ENCODE peak calls at places on chromosomes 4 and X, in five cellular contexts. M is neural crest cell, I is GM12865, Z is foreskin fibroblast, B is A549. L is an unnamed sample.
A peak's percentile ranks its signal among the peaks of the same experiment; 100 is the strongest.

GRCh38 chrX:110087485-110088356 is 84.8 kb downstream of the TMEM164 start:
- DNase-seq in I (no peak), Z (peak; percentile 93), B (peak; percentile 71), M (no peak), L (no peak)

GRCh38 chrX:76454456-76454927 is 27.0 kb downstream of the MAGEE1 start:
- DNase-seq in B (no peak), I (peak; percentile 26), M (no peak), Z (no peak), L (no peak)

GRCh38 chrX:25523574-25523973 is 507.8 kb upstream of the ARX start:
- DNase-seq in B (peak; percentile 10), Z (no peak), I (peak; percentile 13), M (peak; percentile 15), L (no peak)

GRCh38 chr4:154503598-154503997 is 12.0 kb upstream of the DCHS2 start:
- DNase-seq in Z (no peak), M (no peak), I (no peak), B (peak; percentile 14), L (no peak)

GRCh38 chr4:33924239-33924638 is 2320.1 kb downstream of the ARAP2 start:
- DNase-seq in M (no peak), Z (peak; percentile 64), B (no peak), I (no peak), L (no peak)

GRCh38 chrX:114580336-114580735 is 3.5 kb upstream of the HTR2C start:
- DNase-seq in Z (no peak), M (no peak), B (no peak), I (no peak), L (no peak)

GRCh38 chr4:17082186-17082585 is 183.7 kb upstream of the LDB2 start:
- DNase-seq in M (no peak), B (no peak), I (no peak), Z (no peak), L (no peak)

GRCh38 chrX:117969337-117969736 is 147.3 kb downstream of the KLHL13 start:
- DNase-seq in I (no peak), B (no peak), M (no peak), Z (no peak), L (no peak)

GRCh38 chr4:87589531-87589930 is 18.8 kb upstream of the DSPP start:
- DNase-seq in M (no peak), I (no peak), Z (peak; percentile 78), B (no peak), L (no peak)

GRCh38 chr4:33625762-33626161 is 2618.6 kb downstream of the ARAP2 start:
- DNase-seq in Z (no peak), M (no peak), I (no peak), B (no peak), L (no peak)

GRCh38 chr4:19455850-19456602 is 795.7 kb upstream of the SLIT2 start:
- DNase-seq in Z (no peak), B (no peak), I (no peak), M (no peak), L (no peak)

GRCh38 chrX:150616863-150617198 is 48.4 kb downstream of the MTM1 start:
- DNase-seq in B (no peak), I (no peak), M (no peak), Z (peak; percentile 1), L (no peak)

GRCh38 chrX:44747317-44747716 is 96.5 kb upstream of the DUSP21 start:
- DNase-seq in I (peak; percentile 11), B (no peak), Z (no peak), M (no peak), L (no peak)

GRCh38 chrX:24124227-24124799 is 25.2 kb upstream of the ZFX start:
- DNase-seq in Z (no peak), B (no peak), I (no peak), M (no peak), L (no peak)

GRCh38 chrX:69029696-69030245 is 135.5 kb downstream of the PJA1 start:
- DNase-seq in I (no peak), Z (no peak), B (no peak), M (no peak), L (no peak)

GRCh38 chr4:8010618-8011017 is 71.0 kb upstream of the AFAP1 start:
- DNase-seq in Z (peak; percentile 32), I (no peak), B (no peak), M (peak; percentile 73), L (no peak)

GRCh38 chr4:128660361-128660964 is 149.0 kb upstream of the JADE1 start:
- DNase-seq in Z (peak; percentile 62), I (no peak), M (no peak), B (no peak), L (no peak)

GRCh38 chr4:71711985-71712348 is 71.9 kb downstream of the GC start:
- DNase-seq in I (no peak), Z (no peak), M (no peak), B (no peak), L (no peak)

GRCh38 chr4:89021062-89021461 is 35.9 kb downstream of the FAM13A start:
- DNase-seq in I (no peak), M (no peak), B (no peak), Z (no peak), L (no peak)

GRCh38 chr4:76909711-76910110 is 11.8 kb upstream of the SOWAHB start:
- DNase-seq in B (no peak), Z (no peak), M (no peak), I (no peak), L (no peak)

GRCh38 chr4:53137468-53137867 is 228.4 kb downstream of the SCFD2 start:
- DNase-seq in I (no peak), Z (no peak), B (no peak), M (no peak), L (no peak)

GRCh38 chr4:185219551-185220344 is 10.3 kb downstream of the SNX25 start:
- DNase-seq in M (no peak), B (no peak), Z (peak; percentile 70), I (peak; percentile 62), L (no peak)

GRCh38 chr4:48578132-48578964 is 88.3 kb downstream of the ZAR1 start:
- DNase-seq in Z (peak; percentile 61), I (peak; percentile 70), M (peak; percentile 55), B (peak; percentile 18), L (no peak)

GRCh38 chrX:102154900-102155805 is 624 bp downstream of the BEX5 start:
- DNase-seq in B (no peak), Z (no peak), M (no peak), I (peak; percentile 2), L (no peak)

GRCh38 chrX:109830704-109831206 is 97.7 kb upstream of the ACSL4 start:
- DNase-seq in B (no peak), Z (peak; percentile 43), M (no peak), I (peak; percentile 2), L (no peak)

GRCh38 chrX:43741843-43742573 is 85.9 kb downstream of the MAOA start:
- DNase-seq in B (no peak), Z (peak; percentile 37), M (no peak), I (no peak), L (no peak)

GRCh38 chr4:85823295-85823694 is 348.3 kb downstream of the ARHGAP24 start:
- DNase-seq in I (no peak), B (no peak), Z (no peak), M (no peak), L (no peak)

GRCh38 chr4:629916-630641 is 4.7 kb downstream of the PDE6B start:
- DNase-seq in Z (no peak), B (no peak), I (no peak), M (no peak), L (no peak)

GRCh38 chrX:23819385-23820234 is 36.6 kb downstream of the SAT1 start:
- DNase-seq in B (no peak), M (no peak), Z (no peak), I (no peak), L (no peak)

GRCh38 chrX:138411048-138411447 is 300.5 kb downstream of the FGF13 start:
- DNase-seq in M (no peak), Z (no peak), B (no peak), I (no peak), L (no peak)

GRCh38 chr4:147825451-147826287 is 93.8 kb downstream of the ARHGAP10 start:
- DNase-seq in I (no peak), M (no peak), B (no peak), Z (no peak), L (no peak)

GRCh38 chrX:138026211-138026610 is 460.3 kb downstream of the ZIC3 start:
- DNase-seq in Z (no peak), B (peak; percentile 0), M (no peak), I (peak; percentile 0), L (no peak)

GRCh38 chr4:69075061-69075792 is 21.0 kb upstream of the UGT2B7 start:
- DNase-seq in I (no peak), M (no peak), B (no peak), Z (no peak), L (no peak)

GRCh38 chr4:151276787-151277557 is at the start of gene PRSS48:
- DNase-seq in Z (peak; percentile 27), I (peak; percentile 56), M (peak; percentile 63), B (peak; percentile 34), L (no peak)

GRCh38 chr4:84499065-84499982 is at the start of gene NKX6-1:
- DNase-seq in I (no peak), Z (peak; percentile 81), M (peak; percentile 76), B (peak; percentile 53), L (no peak)

GRCh38 chrX:122078079-122078478 is 1030.7 kb downstream of the GLUD2 start:
- DNase-seq in Z (no peak), I (no peak), M (no peak), B (no peak), L (no peak)

GRCh38 chr4:150348079-150348478 is 233.9 kb upstream of the MAB21L2 start:
- DNase-seq in I (no peak), Z (peak; percentile 83), B (no peak), M (no peak), L (no peak)

GRCh38 chr4:165403667-165404066 is 24.9 kb downstream of the CPE start:
- DNase-seq in M (no peak), B (no peak), I (no peak), Z (no peak), L (no peak)
- TF ChIP-seq CTCF in M (no peak), B (no peak), I (no peak), Z (no peak), L (no peak)

GRCh38 chr4:6681191-6681590 is 12.5 kb upstream of the S100P start:
- DNase-seq in M (no peak), I (no peak), B (no peak), Z (no peak), L (no peak)
- TF ChIP-seq CTCF in M (no peak), I (peak; percentile 26), B (peak; percentile 36), Z (no peak), L (no peak)

GRCh38 chrX:132948648-132949260 is 9.7 kb downstream of the HS6ST2 start:
- DNase-seq in I (no peak), B (no peak), M (peak; percentile 24), Z (no peak), L (no peak)
- TF ChIP-seq CTCF in I (no peak), B (no peak), M (peak; percentile 65), Z (no peak), L (no peak)

GRCh38 chr4:159428293-159428692 is 325.4 kb downstream of the RAPGEF2 start:
- DNase-seq in M (no peak), I (no peak), B (no peak), Z (no peak), L (no peak)
- TF ChIP-seq CTCF in M (no peak), I (no peak), B (no peak), Z (no peak), L (no peak)